ENCODE peak calls at places on chromosomes 1 and 21, in seven cellular contexts. E is neural progenitor cell, P is PC-3, C is DND-41, Z is H9, G is fibroblast of lung, T is MM.1S. W is an unnamed sample.

GRCh38 chr1:1889847-1890505 is 911 bp downstream of the GNB1 start:
- DNase-seq in C (peak; percentile 59), Z (no peak), E (peak; percentile 60), T (peak; percentile 45), P (peak; percentile 35), G (peak; percentile 56), W (peak; percentile 76)

GRCh38 chr1:39255212-39255611 is 50.7 kb downstream of the MACF1 start:
- DNase-seq in C (no peak), Z (no peak), E (no peak), G (peak; percentile 63), P (no peak), T (no peak), W (peak; percentile 45)

GRCh38 chr1:236081546-236082227 is 16.8 kb upstream of the NID1 start:
- DNase-seq in E (no peak), P (peak; percentile 4), C (no peak), T (no peak), G (no peak), Z (no peak), W (no peak)

GRCh38 chr21:14383596-14384210 is 757 bp upstream of the HSPA13 start:
- DNase-seq in G (peak; percentile 31), Z (no peak), E (no peak), C (no peak), T (peak; percentile 50), P (no peak), W (peak; percentile 60)

GRCh38 chr1:98110674-98111073 is 189.8 kb upstream of the DPYD start:
- DNase-seq in Z (no peak), T (no peak), G (peak; percentile 65), C (no peak), E (no peak), P (peak; percentile 77), W (peak; percentile 52)

GRCh38 chr1:74506311-74506710 is 6.1 kb downstream of the LRRC53 start:
- DNase-seq in T (no peak), Z (no peak), G (no peak), P (no peak), E (peak; percentile 84), C (no peak), W (no peak)

GRCh38 chr1:100360790-100361232 is 8.5 kb downstream of the CDC14A start:
- DNase-seq in P (no peak), Z (no peak), T (no peak), C (no peak), E (peak; percentile 42), G (peak; percentile 75), W (peak; percentile 40)

GRCh38 chr1:177983824-177984528 is 14.1 kb upstream of the SEC16B start:
- DNase-seq in T (no peak), C (no peak), Z (peak; percentile 50), E (peak; percentile 63), G (peak; percentile 96), P (peak; percentile 8), W (peak; percentile 97)

GRCh38 chr1:7388141-7388487 is 383.0 kb upstream of the VAMP3 start:
- DNase-seq in E (no peak), G (no peak), T (no peak), C (no peak), Z (peak; percentile 12), P (no peak), W (no peak)

GRCh38 chr1:96533820-96534219 is 187.8 kb upstream of the PTBP2 start:
- DNase-seq in E (no peak), G (no peak), Z (no peak), T (no peak), C (no peak), P (no peak), W (no peak)

GRCh38 chr1:69157046-69157756 is 410.5 kb upstream of the LRRC7 start:
- DNase-seq in Z (peak; percentile 54), P (no peak), C (no peak), E (no peak), T (no peak), G (no peak), W (no peak)

GRCh38 chr1:216932424-216932823 is 209.2 kb upstream of the ESRRG start:
- DNase-seq in T (no peak), E (no peak), Z (no peak), G (no peak), C (no peak), P (no peak), W (no peak)

GRCh38 chr1:209246660-209247059 is 336.9 kb upstream of the CAMK1G start:
- DNase-seq in Z (no peak), C (no peak), T (no peak), E (no peak), G (peak; percentile 37), P (peak; percentile 98), W (peak; percentile 16)

GRCh38 chr1:18010408-18010807 is 97.2 kb upstream of the IGSF21 start:
- DNase-seq in P (no peak), G (no peak), E (no peak), C (no peak), Z (no peak), T (no peak), W (no peak)

GRCh38 chr1:7153464-7153863 is 368.2 kb downstream of the CAMTA1 start:
- DNase-seq in E (no peak), T (no peak), Z (no peak), C (no peak), G (no peak), P (no peak), W (no peak)

DNA sequence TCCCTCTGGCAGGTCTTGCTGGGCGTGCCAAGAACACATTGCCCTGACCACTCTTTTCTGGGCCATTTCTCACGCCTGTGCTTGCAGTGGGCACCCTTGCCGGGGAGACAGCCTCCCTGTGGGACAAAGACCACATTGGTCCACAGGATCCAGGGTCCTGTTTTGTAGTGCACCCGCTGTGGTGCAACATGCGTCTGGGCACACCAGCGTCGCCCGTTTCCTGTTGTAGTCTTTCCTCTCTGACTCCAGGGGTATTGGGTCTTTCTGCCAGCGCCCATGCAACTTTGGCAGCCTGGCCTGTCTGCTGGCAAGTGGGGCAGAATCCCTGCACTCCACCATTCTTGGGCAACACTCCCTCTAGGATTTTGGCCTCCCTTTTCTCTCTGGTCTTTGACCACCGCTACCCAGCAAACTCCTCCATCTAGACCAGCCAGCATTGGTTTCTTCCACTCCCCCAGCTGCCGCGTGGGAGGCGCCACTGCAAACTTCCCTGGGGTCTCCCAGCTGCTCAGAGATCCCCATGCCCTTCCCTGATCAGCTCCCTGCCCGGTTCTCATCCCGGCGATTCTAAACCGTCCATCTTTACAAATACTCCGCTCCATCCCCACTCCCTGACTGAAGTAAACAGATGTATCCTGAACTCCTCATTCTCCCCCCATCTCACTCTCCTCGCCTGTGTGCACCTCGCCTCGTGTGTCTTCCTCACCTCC is 1.2 kb upstream of the TPRG1L start:
- DNase-seq in Z (no peak), T (no peak), C (no peak), G (no peak), P (no peak), E (no peak), W (peak; percentile 41)
- H3K9ac ChIP-seq in Z (peak overlapping the region; percentile 45), T (peak overlapping the region; percentile 47), C (peak overlapping the region; percentile 59), G (peak overlapping the region; percentile 79), P (peak overlapping the region; percentile 70), E (peak overlapping the region; percentile 65), W (peak overlapping the region; percentile 86)

DNA sequence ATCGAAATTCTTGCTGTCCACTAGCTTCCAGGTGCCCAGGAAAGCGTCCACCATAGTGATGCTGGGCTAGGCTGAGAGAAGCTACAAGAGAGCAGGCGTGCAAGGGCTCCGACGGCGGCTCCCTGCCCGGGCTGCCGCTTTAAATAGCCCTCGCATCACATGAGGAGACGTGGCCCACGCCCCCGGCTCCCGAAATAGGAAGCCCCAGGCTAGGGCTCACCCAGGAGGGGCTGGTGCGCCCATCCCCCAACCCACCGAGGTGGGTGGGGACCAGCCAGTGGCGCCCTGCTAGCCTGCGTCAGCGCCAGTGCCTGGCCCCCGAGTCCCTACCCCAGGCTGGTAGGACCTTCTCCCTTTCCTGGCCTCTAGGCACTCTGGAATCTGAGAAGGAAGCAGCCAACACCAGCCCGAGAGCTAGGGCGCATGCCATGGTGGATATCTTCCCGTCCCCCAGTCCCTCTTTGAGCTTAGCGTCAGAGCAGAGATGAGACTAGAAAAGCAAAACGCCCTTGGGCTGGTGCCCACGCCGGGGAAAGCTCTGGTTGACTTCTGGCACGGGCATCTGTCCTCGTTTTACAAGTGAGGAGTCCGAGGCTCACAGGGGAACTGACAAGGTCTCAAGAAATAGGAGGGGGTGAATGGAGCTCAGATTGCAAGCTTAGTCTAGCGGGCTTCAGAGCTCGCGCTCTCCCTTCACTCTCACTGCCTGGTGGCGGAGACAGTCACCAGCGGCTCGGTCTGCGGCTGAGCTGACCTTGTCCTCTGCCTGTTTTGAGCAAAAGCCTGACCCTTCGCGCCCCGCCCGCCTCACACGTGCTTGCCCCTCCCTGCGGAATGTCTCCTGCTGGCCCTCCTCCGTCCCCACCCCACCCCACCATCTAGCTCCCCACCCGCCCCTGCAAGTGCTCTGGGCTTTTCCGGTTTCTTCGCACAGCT is at the start of gene FABP3:
- DNase-seq in C (peak; percentile 33), T (no peak), P (peak; percentile 46), E (peak; percentile 91), G (peak; percentile 59), Z (peak; percentile 98), W (peak; percentile 74)
- H3K4me1 ChIP-seq in C (peaks cover 18% of the 10 kb centered on the region), T (no peaks in the 10 kb centered on the region), P (peaks cover 38% of the 10 kb centered on the region), E (peaks cover 24% of the 10 kb centered on the region), G (peaks cover 37% of the 10 kb centered on the region), Z (peaks cover 13% of the 10 kb centered on the region), W (peaks cover 25% of the 10 kb centered on the region)

GRCh38 chr21:36217711-36218110 is 61.1 kb downstream of the DOP1B start:
- DNase-seq in E (no peak), P (no peak), G (no peak), Z (no peak), C (no peak), T (no peak), W (no peak)
- H4K20me1 ChIP-seq in E (no peaks in the 10 kb centered on the region), P (no peaks in the 10 kb centered on the region), G (no peaks in the 10 kb centered on the region), Z (no peaks in the 10 kb centered on the region), C (no peaks in the 10 kb centered on the region), T (no peaks in the 10 kb centered on the region), W (no peaks in the 10 kb centered on the region)

GRCh38 chr1:53145051-53145600 is 2.7 kb upstream of the SLC1A7 start:
- DNase-seq in E (no peak), Z (no peak), P (no peak), C (no peak), G (no peak), T (no peak), W (no peak)

GRCh38 chr1:53145619-53145941 is 3.1 kb upstream of the SLC1A7 start:
- DNase-seq in P (no peak), C (no peak), T (no peak), E (no peak), G (no peak), Z (no peak), W (no peak)

GRCh38 chr1:53144201-53144600 is 1.8 kb upstream of the SLC1A7 start:
- DNase-seq in P (no peak), G (no peak), Z (no peak), C (no peak), E (no peak), T (no peak), W (no peak)

GRCh38 chr1:53147171-53147570 is 4.7 kb upstream of the SLC1A7 start:
- DNase-seq in Z (no peak), G (no peak), T (no peak), E (no peak), P (no peak), C (no peak), W (no peak)

DNA sequence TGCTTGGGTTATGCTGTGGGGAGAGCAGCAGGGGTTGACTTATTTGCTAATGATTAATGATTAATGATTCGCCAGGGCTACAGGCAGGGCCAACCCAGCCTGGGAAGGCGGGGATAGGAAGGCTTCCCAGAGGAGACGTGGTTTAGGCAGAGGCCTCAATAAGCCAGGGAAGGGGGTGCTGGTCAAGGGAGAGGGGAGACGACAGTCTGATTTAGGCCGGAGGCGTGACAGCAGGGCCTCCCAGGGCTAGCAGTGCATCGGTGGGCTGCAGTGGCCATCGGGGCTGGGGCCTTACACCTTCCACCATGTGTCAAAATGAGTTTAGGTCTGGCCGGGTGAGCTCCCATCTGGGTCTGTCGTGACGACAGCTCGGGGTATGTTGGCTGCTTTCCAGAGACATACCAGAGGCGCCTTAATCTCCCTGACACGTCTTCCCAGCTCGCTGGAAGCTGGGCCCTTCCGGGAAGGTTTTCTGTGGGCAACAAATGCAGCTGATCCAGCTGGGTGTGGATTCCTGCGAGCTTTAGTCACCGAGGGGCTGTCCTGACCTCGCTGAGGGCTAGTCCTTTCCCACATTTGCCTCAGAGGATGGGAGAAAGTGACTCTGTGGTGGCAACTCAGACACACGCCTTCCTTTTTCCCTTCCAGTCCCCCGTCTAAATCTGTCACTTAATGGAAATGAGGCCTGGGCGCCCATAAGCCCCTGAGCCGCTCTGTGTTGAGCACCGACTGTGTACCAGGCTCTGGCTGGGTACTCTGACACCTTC is 3.7 kb upstream of the SLC1A7 start:
- DNase-seq in C (no peak), P (peak; percentile 99), T (no peak), G (peak; percentile 100), Z (no peak), E (peak; percentile 41), W (peak; percentile 99)
- H3K9ac ChIP-seq in C (no peak overlapping the region), P (peak overlapping the region; percentile 79), T (no peak overlapping the region), G (peak overlapping the region; percentile 63), Z (no peak overlapping the region), E (no peak overlapping the region), W (peak overlapping the region; percentile 80)